ENCODE peak calls at places on chromosomes 2 and 18, in five cellular contexts. One of them, this sample, is unnamed.

GRCh38 chr2:162734866-162735265 is 103.7 kb downstream of the KCNH7 start:
- DNase-seq in fibroblast of lung: peak; percentile 2
- DNase-seq in tibial artery: no peak
- DNase-seq in hepatocyte: no peak
- DNase-seq in CD4-positive, alpha-beta memory T cell: no peak
- DNase-seq in this sample: no peak

GRCh38 chr2:239625106-239625845 is 224.5 kb upstream of the HDAC4 start:
- DNase-seq in fibroblast of lung: no peak
- DNase-seq in tibial artery: no peak
- DNase-seq in hepatocyte: no peak
- DNase-seq in CD4-positive, alpha-beta memory T cell: no peak
- DNase-seq in this sample: no peak

GRCh38 chr2:19900536-19901200 is 1.1 kb downstream of the TTC32 start:
- DNase-seq in fibroblast of lung: peak; percentile 27
- DNase-seq in tibial artery: no peak
- DNase-seq in hepatocyte: no peak
- DNase-seq in CD4-positive, alpha-beta memory T cell: peak; percentile 50
- DNase-seq in this sample: peak; percentile 12

GRCh38 chr2:241741016-241741415 is 6.6 kb downstream of the D2HGDH start:
- DNase-seq in fibroblast of lung: peak; percentile 10
- DNase-seq in tibial artery: no peak
- DNase-seq in hepatocyte: no peak
- DNase-seq in CD4-positive, alpha-beta memory T cell: peak; percentile 52
- DNase-seq in this sample: no peak

GRCh38 chr18:11183621-11184020 is 34.3 kb upstream of the PIEZO2 start:
- DNase-seq in fibroblast of lung: peak; percentile 46
- DNase-seq in tibial artery: no peak
- DNase-seq in hepatocyte: no peak
- DNase-seq in CD4-positive, alpha-beta memory T cell: no peak
- DNase-seq in this sample: no peak

GRCh38 chr18:46281185-46282176 is 177.3 kb downstream of the HAUS1 start:
- DNase-seq in fibroblast of lung: peak; percentile 62
- DNase-seq in tibial artery: peak; percentile 36
- DNase-seq in hepatocyte: peak; percentile 86
- DNase-seq in CD4-positive, alpha-beta memory T cell: peak; percentile 42
- DNase-seq in this sample: peak; percentile 41

GRCh38 chr2:208515099-208515498 is 108.5 kb downstream of the PTH2R start:
- DNase-seq in fibroblast of lung: no peak
- DNase-seq in tibial artery: no peak
- DNase-seq in hepatocyte: no peak
- DNase-seq in CD4-positive, alpha-beta memory T cell: no peak
- DNase-seq in this sample: no peak

GRCh38 chr2:236041616-236042015 is 126.6 kb downstream of the GBX2 start:
- DNase-seq in fibroblast of lung: no peak
- DNase-seq in tibial artery: no peak
- DNase-seq in hepatocyte: no peak
- DNase-seq in CD4-positive, alpha-beta memory T cell: no peak
- DNase-seq in this sample: no peak

GRCh38 chr18:23281626-23282436 is 146.5 kb downstream of the CABLES1 start:
- DNase-seq in fibroblast of lung: peak; percentile 61
- DNase-seq in tibial artery: no peak
- DNase-seq in hepatocyte: peak; percentile 49
- DNase-seq in CD4-positive, alpha-beta memory T cell: no peak
- DNase-seq in this sample: no peak

GRCh38 chr2:240431663-240432424 is 3.6 kb upstream of the GPC1 start:
- DNase-seq in fibroblast of lung: no peak
- DNase-seq in tibial artery: no peak
- DNase-seq in hepatocyte: no peak
- DNase-seq in CD4-positive, alpha-beta memory T cell: no peak
- DNase-seq in this sample: peak; percentile 3

GRCh38 chr2:177239934-177240600 is 24.5 kb downstream of the NFE2L2 start:
- DNase-seq in fibroblast of lung: peak; percentile 58
- DNase-seq in tibial artery: peak; percentile 81
- DNase-seq in hepatocyte: peak; percentile 38
- DNase-seq in CD4-positive, alpha-beta memory T cell: peak; percentile 51
- DNase-seq in this sample: no peak

GRCh38 chr2:181846840-181847554 is 44.5 kb upstream of the ITPRID2 start:
- DNase-seq in fibroblast of lung: no peak
- DNase-seq in tibial artery: no peak
- DNase-seq in hepatocyte: no peak
- DNase-seq in CD4-positive, alpha-beta memory T cell: no peak
- DNase-seq in this sample: no peak

GRCh38 chr2:102632380-102633175 is 13.2 kb downstream of the SLC9A2 start:
- DNase-seq in fibroblast of lung: no peak
- DNase-seq in tibial artery: no peak
- DNase-seq in hepatocyte: no peak
- DNase-seq in CD4-positive, alpha-beta memory T cell: no peak
- DNase-seq in this sample: no peak

GRCh38 chr2:48145845-48146452 is 239.7 kb upstream of the FBXO11 start:
- DNase-seq in fibroblast of lung: peak; percentile 41
- DNase-seq in tibial artery: no peak
- DNase-seq in hepatocyte: peak; percentile 60
- DNase-seq in CD4-positive, alpha-beta memory T cell: no peak
- DNase-seq in this sample: no peak

GRCh38 chr2:173258704-173259103 is 96.0 kb upstream of the CDCA7 start:
- DNase-seq in fibroblast of lung: no peak
- DNase-seq in tibial artery: no peak
- DNase-seq in hepatocyte: no peak
- DNase-seq in CD4-positive, alpha-beta memory T cell: no peak
- DNase-seq in this sample: no peak

GRCh38 chr18:46167971-46168370 is 63.8 kb downstream of the HAUS1 start:
- DNase-seq in fibroblast of lung: no peak
- DNase-seq in tibial artery: no peak
- DNase-seq in hepatocyte: no peak
- DNase-seq in CD4-positive, alpha-beta memory T cell: no peak
- DNase-seq in this sample: peak; percentile 24

GRCh38 chr2:14634223-14634884 is 1.8 kb downstream of the LRATD1 start:
- DNase-seq in fibroblast of lung: peak; percentile 76
- DNase-seq in tibial artery: peak; percentile 70
- DNase-seq in hepatocyte: peak; percentile 91
- DNase-seq in CD4-positive, alpha-beta memory T cell: no peak
- DNase-seq in this sample: no peak

GRCh38 chr2:135745545-135745944 is 3.9 kb downstream of the UBXN4 start:
- DNase-seq in fibroblast of lung: peak; percentile 87
- DNase-seq in tibial artery: no peak
- DNase-seq in hepatocyte: no peak
- DNase-seq in CD4-positive, alpha-beta memory T cell: no peak
- DNase-seq in this sample: no peak

GRCh38 chr2:212193066-212193465 is 345.5 kb downstream of the ERBB4 start:
- DNase-seq in fibroblast of lung: no peak
- DNase-seq in tibial artery: no peak
- DNase-seq in hepatocyte: peak; percentile 4
- DNase-seq in CD4-positive, alpha-beta memory T cell: no peak
- DNase-seq in this sample: no peak

GRCh38 chr18:56748698-56749268 is 97.6 kb downstream of the WDR7 start:
- DNase-seq in fibroblast of lung: peak; percentile 27
- DNase-seq in tibial artery: no peak
- DNase-seq in hepatocyte: peak; percentile 61
- DNase-seq in CD4-positive, alpha-beta memory T cell: peak; percentile 21
- DNase-seq in this sample: peak; percentile 14

GRCh38 chr2:46775722-46776121 is 139.9 kb downstream of the MCFD2 start:
- DNase-seq in fibroblast of lung: no peak
- DNase-seq in tibial artery: no peak
- DNase-seq in hepatocyte: no peak
- DNase-seq in CD4-positive, alpha-beta memory T cell: no peak
- DNase-seq in this sample: no peak

DNA sequence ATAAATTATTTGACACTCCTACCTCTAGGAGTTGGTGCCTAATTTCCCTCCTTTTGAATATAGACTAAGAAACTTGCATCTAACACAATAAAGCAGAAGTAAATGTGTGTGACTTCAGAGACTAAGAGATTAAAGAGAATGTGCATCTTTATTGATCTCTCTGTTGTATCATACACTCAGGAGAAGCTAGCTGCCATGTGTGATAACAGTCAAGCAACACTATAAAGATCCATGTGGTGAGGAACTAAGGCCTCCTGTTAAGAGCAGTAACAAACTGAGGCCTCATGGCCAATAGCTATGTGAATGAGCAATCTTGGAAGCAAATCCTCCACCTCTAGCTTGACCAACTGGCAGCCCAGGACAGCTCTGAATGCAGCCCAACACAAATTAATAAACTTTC is 3.4 kb downstream of the FANCL start:
- DNase-seq in fibroblast of lung: no peak
- DNase-seq in tibial artery: no peak
- DNase-seq in hepatocyte: no peak
- DNase-seq in CD4-positive, alpha-beta memory T cell: no peak
- DNase-seq in this sample: no peak
- H3K4me3 ChIP-seq in fibroblast of lung: no peak overlapping the region
- H3K4me3 ChIP-seq in tibial artery: no peak overlapping the region
- H3K4me3 ChIP-seq in hepatocyte: no peak overlapping the region
- H3K4me3 ChIP-seq in CD4-positive, alpha-beta memory T cell: no peak overlapping the region
- H3K4me3 ChIP-seq in this sample: no peak overlapping the region

DNA sequence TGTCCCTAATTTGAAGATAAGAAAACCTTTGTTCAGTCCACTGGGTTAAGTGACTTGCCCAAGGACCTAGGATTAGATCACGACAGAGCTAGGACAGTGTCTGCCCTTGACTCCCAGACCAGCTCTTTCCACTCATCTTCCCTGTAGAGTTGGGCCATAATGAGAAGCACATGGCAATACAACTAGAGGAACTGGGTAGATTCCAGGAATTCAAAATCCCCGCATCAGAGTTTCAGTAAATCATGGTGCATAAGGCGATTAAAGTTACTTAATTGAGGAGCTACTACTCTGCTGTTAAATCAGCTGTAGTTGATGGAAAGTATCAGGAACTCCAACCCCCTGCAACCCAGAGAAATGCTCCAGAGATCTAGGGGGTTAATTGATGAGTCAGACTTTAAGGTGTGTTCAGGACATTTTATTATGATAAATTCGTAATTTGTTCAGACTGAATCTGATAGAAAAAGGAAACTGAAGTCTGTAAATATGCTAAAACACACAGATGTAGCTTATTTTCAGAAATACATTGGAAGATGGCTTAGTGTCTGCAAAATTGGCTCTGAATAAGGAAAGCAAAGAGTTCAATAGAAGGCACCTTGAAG is 5.7 kb downstream of the ANTXR1 start:
- DNase-seq in fibroblast of lung: no peak
- DNase-seq in tibial artery: no peak
- DNase-seq in hepatocyte: no peak
- DNase-seq in CD4-positive, alpha-beta memory T cell: no peak
- DNase-seq in this sample: no peak
- H3K4me1 ChIP-seq in fibroblast of lung: peaks cover 9% of the 10 kb centered on the region
- H3K4me1 ChIP-seq in tibial artery: peaks cover 34% of the 10 kb centered on the region
- H3K4me1 ChIP-seq in hepatocyte: peaks cover 6% of the 10 kb centered on the region
- H3K4me1 ChIP-seq in CD4-positive, alpha-beta memory T cell: peaks cover 6% of the 10 kb centered on the region
- H3K4me1 ChIP-seq in this sample: no peaks in the 10 kb centered on the region

DNA sequence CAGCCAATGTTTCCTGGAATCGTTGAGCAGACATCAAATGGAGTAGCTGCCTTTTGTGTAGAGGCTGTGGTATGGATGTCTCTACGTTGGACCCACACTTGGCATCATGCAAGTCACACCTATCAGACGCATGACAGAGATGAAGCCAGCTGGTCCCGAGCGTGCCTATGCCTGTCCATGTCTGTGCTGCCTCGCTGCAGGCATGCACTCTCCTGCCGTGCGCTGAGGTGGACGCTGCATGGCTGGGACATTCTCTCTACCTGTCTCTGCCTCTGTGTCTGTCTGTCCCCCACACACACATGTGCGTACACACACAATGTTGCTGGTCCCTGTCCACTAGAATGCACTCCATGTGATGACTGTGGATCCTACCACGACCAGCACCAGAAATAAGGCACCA is 514.2 kb upstream of the MYT1L start:
- DNase-seq in fibroblast of lung: no peak
- DNase-seq in tibial artery: no peak
- DNase-seq in hepatocyte: no peak
- DNase-seq in CD4-positive, alpha-beta memory T cell: no peak
- DNase-seq in this sample: no peak
- H3K9me3 ChIP-seq in fibroblast of lung: no peaks in the 10 kb centered on the region
- H3K9me3 ChIP-seq in tibial artery: no peaks in the 10 kb centered on the region
- H3K9me3 ChIP-seq in hepatocyte: no peaks in the 10 kb centered on the region
- H3K9me3 ChIP-seq in CD4-positive, alpha-beta memory T cell: no peaks in the 10 kb centered on the region
- H3K9me3 ChIP-seq in this sample: no peaks in the 10 kb centered on the region

GRCh38 chr2:161416294-161416632 is at the start of gene TBR1:
- DNase-seq in fibroblast of lung: no peak
- DNase-seq in tibial artery: no peak
- DNase-seq in hepatocyte: no peak
- DNase-seq in CD4-positive, alpha-beta memory T cell: no peak
- DNase-seq in this sample: no peak

GRCh38 chr2:161414385-161415040 is 1.6 kb upstream of the TBR1 start:
- DNase-seq in fibroblast of lung: peak; percentile 41
- DNase-seq in tibial artery: no peak
- DNase-seq in hepatocyte: peak; percentile 32
- DNase-seq in CD4-positive, alpha-beta memory T cell: no peak
- DNase-seq in this sample: no peak

GRCh38 chr2:161415041-161415440 is 1.1 kb upstream of the TBR1 start:
- DNase-seq in fibroblast of lung: no peak
- DNase-seq in tibial artery: no peak
- DNase-seq in hepatocyte: no peak
- DNase-seq in CD4-positive, alpha-beta memory T cell: no peak
- DNase-seq in this sample: no peak

GRCh38 chr2:161416633-161417427 is 733 bp downstream of the TBR1 start:
- DNase-seq in fibroblast of lung: no peak
- DNase-seq in tibial artery: no peak
- DNase-seq in hepatocyte: no peak
- DNase-seq in CD4-positive, alpha-beta memory T cell: no peak
- DNase-seq in this sample: no peak

DNA sequence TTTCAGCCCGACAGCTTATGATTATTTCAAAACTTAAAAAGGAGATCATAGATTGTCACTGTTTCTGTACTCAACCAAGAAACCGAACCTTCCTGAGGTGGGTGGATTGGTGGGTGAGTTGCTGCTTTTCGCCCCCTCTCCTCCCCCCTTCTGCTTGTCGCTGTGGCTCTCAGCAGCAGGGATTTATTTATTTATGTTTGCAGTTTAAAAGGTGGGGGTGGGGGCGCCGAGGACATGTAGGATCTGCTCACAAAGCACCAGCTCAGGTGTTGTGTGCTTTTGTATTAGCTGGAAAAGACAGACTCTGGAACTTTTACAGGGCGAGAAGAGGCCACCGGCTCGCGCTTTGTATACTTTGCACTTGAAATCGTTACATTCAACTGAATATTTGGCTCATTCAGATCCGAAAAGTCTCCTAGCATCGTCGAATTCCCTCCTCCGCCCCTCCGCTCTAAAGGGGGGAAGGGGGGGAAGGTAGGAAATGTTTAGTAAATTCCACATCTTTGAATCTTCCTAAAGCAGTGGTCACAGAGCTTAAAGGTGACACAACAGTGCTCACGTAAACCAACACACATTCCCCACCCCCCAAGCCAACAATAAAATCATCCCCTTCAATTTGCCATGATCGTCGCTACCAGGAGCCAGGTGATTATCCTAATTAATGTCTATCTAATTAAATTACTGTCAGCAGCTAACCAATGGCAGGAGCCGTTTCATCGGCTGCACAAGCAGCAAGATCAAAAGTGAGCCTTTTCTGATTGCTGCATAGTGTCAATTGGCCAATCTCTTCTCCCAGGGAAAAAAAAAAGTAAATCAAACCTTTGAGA is 417 bp upstream of the TBR1 start:
- DNase-seq in fibroblast of lung: no peak
- DNase-seq in tibial artery: no peak
- DNase-seq in hepatocyte: no peak
- DNase-seq in CD4-positive, alpha-beta memory T cell: no peak
- DNase-seq in this sample: no peak
- H3K4me3 ChIP-seq in fibroblast of lung: peak overlapping the region; percentile 40
- H3K4me3 ChIP-seq in tibial artery: no peak overlapping the region
- H3K4me3 ChIP-seq in hepatocyte: no peak overlapping the region
- H3K4me3 ChIP-seq in CD4-positive, alpha-beta memory T cell: peak overlapping the region; percentile 19
- H3K4me3 ChIP-seq in this sample: peak overlapping the region; percentile 43